ENCODE peak calls at places on chromosomes 4 and X, in four cellular contexts. X is MM.1S, M is GM23338, Q is SK-N-SH. R is an unnamed sample. For H3K79me2, the result is how much of the 10 kb centered on the place peaks cover.

GRCh38 chr4:64899563-64899962 is 490.3 kb upstream of the TECRL start:
- DNase-seq in M (no peak), X (no peak), Q (no peak), R (no peak)

GRCh38 chrX:78123190-78123589 is 16.3 kb downstream of the TAF9B start:
- DNase-seq in X (no peak), M (no peak), Q (no peak), R (no peak)

GRCh38 chr4:82577451-82577850 is 15.7 kb upstream of the TMEM150C start:
- DNase-seq in Q (no peak), X (no peak), M (no peak), R (no peak)

GRCh38 chr4:179624768-179625181 is 2182.5 kb upstream of the AGA start:
- DNase-seq in M (no peak), Q (no peak), X (peak), R (no peak)

GRCh38 chr4:152591361-152591760 is 55.5 kb upstream of the FBXW7 start:
- DNase-seq in X (no peak), Q (no peak), M (peak), R (no peak)

GRCh38 chr4:15004701-15005301 is 2.5 kb downstream of the CPEB2 start:
- DNase-seq in M (peak), X (peak), Q (peak), R (peak)

GRCh38 chr4:98474408-98474844 is 184.0 kb downstream of the TSPAN5 start:
- DNase-seq in Q (no peak), X (no peak), M (no peak), R (no peak)

GRCh38 chrX:28910501-28910900 is 323.3 kb downstream of the IL1RAPL1 start:
- DNase-seq in Q (no peak), M (no peak), X (no peak), R (no peak)

GRCh38 chr4:6268650-6269399 is 825 bp upstream of the WFS1 start:
- DNase-seq in Q (no peak), M (peak), X (no peak), R (peak)

DNA sequence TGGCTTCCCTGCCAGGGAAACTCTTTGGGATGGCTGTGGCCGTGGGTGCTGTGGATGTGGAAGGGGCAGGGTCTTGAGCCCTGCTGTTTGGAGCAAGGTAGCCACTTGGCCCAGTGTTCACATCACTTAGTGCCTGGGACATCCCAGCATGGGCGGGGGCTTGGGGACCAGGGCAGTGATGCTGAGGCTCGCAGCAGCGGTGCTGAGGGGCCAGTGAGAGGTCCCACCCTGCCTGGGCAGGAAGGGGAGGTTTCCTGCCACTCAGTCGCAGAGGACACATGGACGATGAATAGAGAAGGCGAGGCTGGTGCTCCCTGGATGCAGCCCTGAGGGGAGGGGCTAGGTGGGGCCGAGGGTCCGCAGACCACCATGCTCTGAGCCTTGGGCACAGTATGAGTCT is 25.7 kb downstream of the DOK7 start:
- DNase-seq in X (no peak), Q (no peak), M (no peak), R (no peak)
- H3K4me2 ChIP-seq in X (no peak), Q (no peak), M (no peak), R (no peak)

DNA sequence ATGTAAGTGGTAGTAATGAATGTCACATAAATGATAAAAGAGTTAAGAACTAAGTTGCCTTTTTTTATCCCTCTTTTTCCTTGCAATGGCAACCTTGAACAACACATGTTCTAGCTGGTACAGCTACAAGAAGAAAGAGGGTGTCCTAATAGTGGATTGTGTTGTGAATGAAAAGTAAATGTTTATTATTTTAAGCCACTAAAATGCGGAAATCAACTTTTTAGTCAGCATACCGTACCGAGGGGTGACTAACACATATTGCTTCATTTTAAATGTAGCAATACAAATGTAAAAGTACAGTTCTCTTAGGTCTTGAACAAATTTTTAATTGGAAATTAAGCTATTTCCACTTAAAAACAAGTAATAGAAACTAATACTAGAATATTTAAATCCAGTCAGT is 17.7 kb upstream of the AP1AR start:
- DNase-seq in Q (no peak), X (no peak), M (no peak), R (peak)
- H2AFZ ChIP-seq in Q (no peak), X (no peak), M (no peak), R (no peak)

DNA sequence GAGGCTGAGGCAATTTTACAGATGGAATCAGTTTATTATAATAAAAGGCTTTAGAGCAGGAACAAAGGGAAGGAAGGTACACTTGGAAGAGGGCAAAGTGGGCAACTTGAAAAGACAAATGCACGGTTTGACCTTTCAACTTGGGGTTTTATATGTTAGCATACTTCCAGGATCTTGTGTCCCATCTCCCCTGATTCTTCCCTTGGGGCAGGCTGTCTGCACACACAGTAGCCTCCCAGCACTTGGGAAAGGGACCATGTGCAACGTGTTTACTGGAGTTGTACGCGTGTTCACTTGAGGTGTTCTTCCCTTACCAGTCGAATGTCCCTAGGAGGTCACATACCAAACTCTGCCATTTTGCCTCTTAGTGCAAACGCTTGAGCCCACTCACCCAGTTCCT is 7.3 kb downstream of the PPA2 start:
- DNase-seq in Q (no peak), M (no peak), X (no peak), R (no peak)
- H3K79me2 ChIP-seq in Q (half or more), M (half or more), X (half or more), R (half or more)

GRCh38 chr4:7719354-7720174 is 220.1 kb downstream of the AFAP1 start:
- DNase-seq in X (no peak), Q (peak), M (peak), R (peak)

GRCh38 chr4:7715251-7716014 is 224.2 kb downstream of the AFAP1 start:
- DNase-seq in X (no peak), Q (no peak), M (no peak), R (no peak)

GRCh38 chr4:7716322-7716721 is 223.3 kb downstream of the AFAP1 start:
- DNase-seq in M (no peak), Q (no peak), X (no peak), R (no peak)

GRCh38 chr4:7717946-7718490 is 221.6 kb downstream of the AFAP1 start:
- DNase-seq in Q (no peak), X (no peak), M (no peak), R (no peak)

GRCh38 chr4:7717161-7717560 is 222.5 kb downstream of the AFAP1 start:
- DNase-seq in M (no peak), Q (no peak), X (no peak), R (no peak)
- H3K4me2 ChIP-seq in M (no peak), Q (no peak), X (no peak), R (no peak)

GRCh38 chr4:78721739-78722138 is 54.4 kb upstream of the BMP2K start:
- DNase-seq in Q (no peak), X (no peak), M (peak), R (no peak)
- H2AFZ ChIP-seq in Q (no peak), X (no peak), M (no peak), R (no peak)